ENCODE peak calls at places on chromosomes 2 and 18, in six cellular contexts. I, X, T, O, Q and L are unnamed samples.

GRCh38 chr2:96916156-96917007 is 46.5 kb upstream of the SEMA4C start:
- DNase-seq in I (no peak), X (no peak), T (no peak), O (no peak), Q (no peak), L (peak; percentile 50)

GRCh38 chr2:101255501-101255900 is 2.8 kb downstream of the CNOT11 start:
- DNase-seq in I (peak; percentile 45), X (peak; percentile 57), T (no peak), O (no peak), Q (peak; percentile 24), L (no peak)

GRCh38 chr2:14750433-14750832 is 117.9 kb downstream of the LRATD1 start:
- DNase-seq in I (no peak), X (no peak), T (no peak), O (no peak), Q (no peak), L (no peak)

GRCh38 chr2:20972792-20973565 is 70.9 kb downstream of the APOB start:
- DNase-seq in I (no peak), X (no peak), T (no peak), O (no peak), Q (no peak), L (no peak)

GRCh38 chr2:234406085-234406484 is 90.8 kb downstream of the ARL4C start:
- DNase-seq in I (no peak), X (no peak), T (no peak), O (no peak), Q (no peak), L (no peak)

GRCh38 chr2:9422321-9423099 is 818 bp downstream of the ITGB1BP1 start:
- DNase-seq in I (peak; percentile 33), X (peak; percentile 64), T (peak; percentile 27), O (peak; percentile 72), Q (peak; percentile 60), L (peak; percentile 65)

GRCh38 chr2:102057502-102058292 is 65.9 kb downstream of the IL1R2 start:
- DNase-seq in I (peak; percentile 47), X (no peak), T (no peak), O (no peak), Q (no peak), L (no peak)

GRCh38 chr2:173184031-173185004 is 108.7 kb downstream of the MAP3K20 start:
- DNase-seq in I (peak; percentile 100), X (peak; percentile 90), T (no peak), O (no peak), Q (peak; percentile 99), L (peak; percentile 59)

GRCh38 chr2:68589963-68590362 is 53.4 kb upstream of the PROKR1 start:
- DNase-seq in I (no peak), X (no peak), T (no peak), O (no peak), Q (peak; percentile 40), L (no peak)

GRCh38 chr2:85506768-85507181 is 32.2 kb upstream of the MAT2A start:
- DNase-seq in I (peak; percentile 92), X (no peak), T (no peak), O (no peak), Q (peak; percentile 73), L (no peak)

GRCh38 chr18:23237524-23238151 is 102.4 kb downstream of the CABLES1 start:
- DNase-seq in I (peak; percentile 41), X (peak; percentile 91), T (no peak), O (no peak), Q (peak; percentile 70), L (peak; percentile 86)

GRCh38 chr2:218224206-218224605 is 7.2 kb downstream of the ARPC2 start:
- DNase-seq in I (peak; percentile 55), X (no peak), T (no peak), O (no peak), Q (peak; percentile 47), L (no peak)

GRCh38 chr18:46407471-46408166 is 249.4 kb downstream of the LOXHD1 start:
- DNase-seq in I (peak; percentile 49), X (no peak), T (no peak), O (no peak), Q (peak; percentile 5), L (no peak)

GRCh38 chr2:128369126-128369555 is 50.5 kb upstream of the HS6ST1 start:
- DNase-seq in I (peak; percentile 12), X (peak; percentile 31), T (peak; percentile 71), O (no peak), Q (no peak), L (no peak)

GRCh38 chr2:102187191-102188150 is 648 bp downstream of the IL1RL2 start:
- DNase-seq in I (peak; percentile 10), X (peak; percentile 54), T (no peak), O (no peak), Q (no peak), L (no peak)

GRCh38 chr2:128692895-128693519 is 374.3 kb upstream of the HS6ST1 start:
- DNase-seq in I (no peak), X (no peak), T (no peak), O (no peak), Q (no peak), L (no peak)

GRCh38 chr2:158325031-158325781 is 131.3 kb downstream of the CCDC148 start:
- DNase-seq in I (peak; percentile 29), X (no peak), T (no peak), O (no peak), Q (peak; percentile 42), L (no peak)

GRCh38 chr2:44310287-44310686 is 35.0 kb downstream of the SLC3A1 start:
- DNase-seq in I (no peak), X (no peak), T (no peak), O (no peak), Q (peak; percentile 18), L (no peak)

GRCh38 chr18:8801263-8801901 is 96.0 kb downstream of the MTCL1 start:
- DNase-seq in I (peak; percentile 98), X (peak; percentile 49), T (no peak), O (no peak), Q (peak; percentile 94), L (no peak)

GRCh38 chr2:25772078-25772477 is 98.7 kb upstream of the DTNB start:
- DNase-seq in I (no peak), X (no peak), T (no peak), O (no peak), Q (no peak), L (no peak)

GRCh38 chr2:85541753-85542457 is 2.9 kb downstream of the MAT2A start:
- DNase-seq in I (no peak), X (no peak), T (no peak), O (no peak), Q (no peak), L (no peak)

GRCh38 chr2:23944527-23944926 is 4.3 kb downstream of the UBXN2A start:
- DNase-seq in I (no peak), X (peak; percentile 66), T (no peak), O (no peak), Q (no peak), L (no peak)

GRCh38 chr18:22559414-22560282 is 141.9 kb upstream of the CTAGE1 start:
- DNase-seq in I (peak; percentile 59), X (peak; percentile 75), T (peak; percentile 48), O (peak; percentile 61), Q (peak; percentile 90), L (peak; percentile 48)

GRCh38 chr2:217933326-217933993 is 69.3 kb downstream of the TNS1 start:
- DNase-seq in I (no peak), X (no peak), T (no peak), O (no peak), Q (no peak), L (no peak)

GRCh38 chr2:203960791-203961190 is 24.2 kb downstream of the ICOS start:
- DNase-seq in I (no peak), X (no peak), T (no peak), O (no peak), Q (no peak), L (no peak)

GRCh38 chr2:203959265-203960034 is 22.9 kb downstream of the ICOS start:
- DNase-seq in I (no peak), X (no peak), T (no peak), O (no peak), Q (no peak), L (no peak)
- H3K18ac ChIP-seq in I (no peak overlapping the region), X (no peak overlapping the region), T (no peak overlapping the region), O (no peak overlapping the region), Q (no peak overlapping the region), L (no peak overlapping the region)

GRCh38 chr2:42029639-42030195 is 18.1 kb upstream of the PKDCC start:
- DNase-seq in I (no peak), X (peak; percentile 61), T (peak; percentile 66), O (no peak), Q (no peak), L (no peak)
- H3K18ac ChIP-seq in I (no peak overlapping the region), X (no peak overlapping the region), T (peak overlapping the region; percentile 82), O (peak overlapping the region; percentile 97), Q (peak overlapping the region; percentile 65), L (peak overlapping the region; percentile 59)

DNA sequence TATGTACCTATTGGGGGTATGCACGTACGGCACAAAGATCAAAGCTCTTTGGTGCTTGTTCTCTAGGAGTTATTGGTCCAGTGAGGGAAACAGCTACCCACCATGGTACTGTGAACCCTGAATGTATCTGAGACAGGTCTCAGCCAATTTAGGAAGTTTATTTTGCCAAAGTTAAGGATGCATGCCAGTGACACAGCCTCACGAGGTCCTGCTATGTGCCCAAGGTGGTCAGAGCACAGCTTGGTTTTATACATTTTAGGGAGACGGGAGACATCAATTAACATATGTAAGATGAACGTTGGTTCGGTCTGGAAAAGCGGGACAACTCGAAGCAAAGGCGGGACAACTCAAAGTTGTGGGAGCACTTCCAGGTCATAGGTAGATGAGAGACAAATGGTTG is 75.8 kb downstream of the SOWAHC start:
- DNase-seq in I (no peak), X (no peak), T (no peak), O (no peak), Q (no peak), L (no peak)
- H3K18ac ChIP-seq in I (no peak overlapping the region), X (peak overlapping the region; percentile 15), T (no peak overlapping the region), O (no peak overlapping the region), Q (no peak overlapping the region), L (no peak overlapping the region)

DNA sequence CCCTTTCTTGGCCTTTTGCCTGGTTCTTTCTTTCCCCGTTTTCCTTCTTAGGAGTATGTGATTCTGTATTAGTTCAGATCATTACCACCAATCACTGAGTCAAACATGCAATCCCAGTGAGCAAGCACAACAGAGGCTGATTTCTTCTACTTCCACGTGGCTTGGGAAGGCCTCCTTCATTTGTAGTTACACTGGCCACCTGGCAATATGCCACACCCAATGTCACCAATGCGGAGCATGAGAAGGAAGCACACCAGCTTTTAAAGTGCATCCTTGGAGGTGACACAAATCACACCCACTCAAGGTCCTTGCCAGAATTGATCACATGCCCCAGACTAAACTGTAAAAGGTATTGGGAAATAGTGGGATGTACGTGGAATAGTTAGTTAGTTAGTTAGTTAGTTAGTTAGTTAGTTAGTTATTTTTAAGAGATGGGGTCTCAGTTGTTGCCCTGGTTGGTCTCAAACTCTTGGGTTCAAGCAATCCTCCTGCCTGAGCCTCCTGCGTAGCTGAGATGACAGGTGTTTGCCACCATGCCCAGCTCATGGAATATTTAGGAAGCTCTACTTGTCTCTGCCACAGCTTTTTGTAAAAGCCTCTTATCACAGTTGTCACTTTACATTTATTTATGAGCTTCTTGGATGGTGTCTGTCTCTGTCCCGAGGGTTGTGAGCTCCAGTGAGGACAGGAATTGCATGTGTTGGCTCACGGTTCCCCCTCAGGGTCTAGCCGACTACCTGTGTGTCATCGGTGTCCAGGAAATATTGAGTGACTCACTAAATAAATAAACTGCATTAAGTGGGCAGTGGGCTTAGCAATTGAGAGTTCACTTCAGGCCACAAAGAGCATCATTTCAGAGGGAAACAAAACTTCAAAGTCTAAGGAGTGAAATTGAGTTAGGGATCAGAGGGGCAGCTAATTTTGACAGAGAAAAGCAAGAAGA is 28.1 kb upstream of the CAB39 start:
- DNase-seq in I (peak; percentile 79), X (no peak), T (no peak), O (no peak), Q (peak; percentile 68), L (no peak)
- H3K18ac ChIP-seq in I (no peak overlapping the region), X (no peak overlapping the region), T (no peak overlapping the region), O (no peak overlapping the region), Q (no peak overlapping the region), L (no peak overlapping the region)

GRCh38 chr2:27050996-27051901 is at the start of gene AGBL5:
- DNase-seq in I (peak; percentile 90), X (peak; percentile 97), T (peak; percentile 96), O (peak; percentile 98), Q (peak; percentile 94), L (peak; percentile 96)
- H3K18ac ChIP-seq in I (peak within 1 kb of the TSS; percentile 27), X (peak within 1 kb of the TSS; percentile 51), T (peak within 1 kb of the TSS; percentile 97), O (no peak within 1 kb of the TSS), Q (peak within 1 kb of the TSS; percentile 93), L (peak within 1 kb of the TSS; percentile 44)